ENCODE peak calls at places on chromosome 6, in eight cellular contexts. One of them, this sample, is unnamed.

GRCh38 chr6:124887872-124888580 is 74.2 kb upstream of the RNF217 start:
- DNase-seq in A549: no peak
- DNase-seq in ovary: no peak
- DNase-seq in SK-N-SH: no peak
- DNase-seq in stomach: no peak
- DNase-seq in transverse colon: no peak
- DNase-seq in tibial nerve: no peak
- DNase-seq in K562: no peak
- DNase-seq in this sample: no peak

GRCh38 chr6:144544266-144544830 is 259.2 kb downstream of the UTRN start:
- DNase-seq in A549: no peak
- DNase-seq in ovary: no peak
- DNase-seq in SK-N-SH: no peak
- DNase-seq in stomach: no peak
- DNase-seq in transverse colon: no peak
- DNase-seq in tibial nerve: no peak
- DNase-seq in K562: no peak
- DNase-seq in this sample: no peak

GRCh38 chr6:114087496-114087895 is 116.5 kb upstream of the HDAC2 start:
- DNase-seq in A549: no peak
- DNase-seq in ovary: no peak
- DNase-seq in SK-N-SH: no peak
- DNase-seq in stomach: no peak
- DNase-seq in transverse colon: no peak
- DNase-seq in tibial nerve: no peak
- DNase-seq in K562: no peak
- DNase-seq in this sample: no peak

GRCh38 chr6:80022803-80023202 is 18.4 kb downstream of the TTK start:
- DNase-seq in A549: no peak
- DNase-seq in ovary: no peak
- DNase-seq in SK-N-SH: no peak
- DNase-seq in stomach: no peak
- DNase-seq in transverse colon: no peak
- DNase-seq in tibial nerve: no peak
- DNase-seq in K562: no peak
- DNase-seq in this sample: no peak

GRCh38 chr6:151835396-151835795 is 27.9 kb downstream of the ESR1 start:
- DNase-seq in A549: no peak
- DNase-seq in ovary: no peak
- DNase-seq in SK-N-SH: no peak
- DNase-seq in stomach: no peak
- DNase-seq in transverse colon: no peak
- DNase-seq in tibial nerve: no peak
- DNase-seq in K562: no peak
- DNase-seq in this sample: no peak

GRCh38 chr6:19433101-19433500 is 404.1 kb upstream of the ID4 start:
- DNase-seq in A549: no peak
- DNase-seq in ovary: no peak
- DNase-seq in SK-N-SH: no peak
- DNase-seq in stomach: no peak
- DNase-seq in transverse colon: no peak
- DNase-seq in tibial nerve: no peak
- DNase-seq in K562: no peak
- DNase-seq in this sample: no peak

GRCh38 chr6:6730831-6731230 is 142.3 kb downstream of the LY86 start:
- DNase-seq in A549: no peak
- DNase-seq in ovary: no peak
- DNase-seq in SK-N-SH: no peak
- DNase-seq in stomach: no peak
- DNase-seq in transverse colon: no peak
- DNase-seq in tibial nerve: no peak
- DNase-seq in K562: no peak
- DNase-seq in this sample: no peak

GRCh38 chr6:41318648-41319565 is 16.5 kb upstream of the NCR2 start:
- DNase-seq in A549: peak
- DNase-seq in ovary: peak
- DNase-seq in SK-N-SH: peak
- DNase-seq in stomach: peak
- DNase-seq in transverse colon: peak
- DNase-seq in tibial nerve: peak
- DNase-seq in K562: peak
- DNase-seq in this sample: no peak

DNA sequence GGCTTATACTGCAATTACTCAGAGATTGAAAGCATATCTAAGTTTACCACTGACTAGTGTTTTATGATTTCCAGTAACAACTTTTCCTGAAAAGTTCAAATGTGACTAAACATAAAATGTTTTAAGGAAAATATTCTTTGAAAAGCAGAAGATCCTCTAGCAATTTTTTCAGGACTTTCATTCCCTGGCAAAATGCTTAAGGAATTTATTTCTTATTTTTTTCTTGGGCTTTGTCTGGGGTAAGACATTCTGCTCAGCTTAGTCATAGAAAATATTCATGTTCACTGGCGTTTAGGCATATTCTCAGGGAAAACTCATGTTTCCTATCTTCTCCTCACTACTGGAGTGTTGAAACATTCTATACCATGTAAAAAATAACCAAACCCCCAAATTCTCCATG is 235.3 kb upstream of the CEP162 start:
- DNase-seq in A549: no peak
- DNase-seq in ovary: no peak
- DNase-seq in SK-N-SH: no peak
- DNase-seq in stomach: no peak
- DNase-seq in transverse colon: no peak
- DNase-seq in tibial nerve: no peak
- DNase-seq in K562: no peak
- DNase-seq in this sample: no peak
- TF ChIP-seq EP300 in A549: no peak
- TF ChIP-seq EP300 in ovary: no peak
- TF ChIP-seq EP300 in SK-N-SH: peak
- TF ChIP-seq EP300 in stomach: no peak
- TF ChIP-seq EP300 in transverse colon: no peak
- TF ChIP-seq EP300 in tibial nerve: no peak
- TF ChIP-seq EP300 in K562: no peak
- TF ChIP-seq EP300 in this sample: no peak

GRCh38 chr6:93389192-93389591 is 30.2 kb downstream of the EPHA7 start:
- DNase-seq in A549: no peak
- DNase-seq in ovary: no peak
- DNase-seq in SK-N-SH: no peak
- DNase-seq in stomach: no peak
- DNase-seq in transverse colon: no peak
- DNase-seq in tibial nerve: no peak
- DNase-seq in K562: no peak
- DNase-seq in this sample: no peak
- TF ChIP-seq EP300 in A549: no peak
- TF ChIP-seq EP300 in ovary: no peak
- TF ChIP-seq EP300 in SK-N-SH: no peak
- TF ChIP-seq EP300 in stomach: no peak
- TF ChIP-seq EP300 in transverse colon: no peak
- TF ChIP-seq EP300 in tibial nerve: no peak
- TF ChIP-seq EP300 in K562: no peak
- TF ChIP-seq EP300 in this sample: no peak

DNA sequence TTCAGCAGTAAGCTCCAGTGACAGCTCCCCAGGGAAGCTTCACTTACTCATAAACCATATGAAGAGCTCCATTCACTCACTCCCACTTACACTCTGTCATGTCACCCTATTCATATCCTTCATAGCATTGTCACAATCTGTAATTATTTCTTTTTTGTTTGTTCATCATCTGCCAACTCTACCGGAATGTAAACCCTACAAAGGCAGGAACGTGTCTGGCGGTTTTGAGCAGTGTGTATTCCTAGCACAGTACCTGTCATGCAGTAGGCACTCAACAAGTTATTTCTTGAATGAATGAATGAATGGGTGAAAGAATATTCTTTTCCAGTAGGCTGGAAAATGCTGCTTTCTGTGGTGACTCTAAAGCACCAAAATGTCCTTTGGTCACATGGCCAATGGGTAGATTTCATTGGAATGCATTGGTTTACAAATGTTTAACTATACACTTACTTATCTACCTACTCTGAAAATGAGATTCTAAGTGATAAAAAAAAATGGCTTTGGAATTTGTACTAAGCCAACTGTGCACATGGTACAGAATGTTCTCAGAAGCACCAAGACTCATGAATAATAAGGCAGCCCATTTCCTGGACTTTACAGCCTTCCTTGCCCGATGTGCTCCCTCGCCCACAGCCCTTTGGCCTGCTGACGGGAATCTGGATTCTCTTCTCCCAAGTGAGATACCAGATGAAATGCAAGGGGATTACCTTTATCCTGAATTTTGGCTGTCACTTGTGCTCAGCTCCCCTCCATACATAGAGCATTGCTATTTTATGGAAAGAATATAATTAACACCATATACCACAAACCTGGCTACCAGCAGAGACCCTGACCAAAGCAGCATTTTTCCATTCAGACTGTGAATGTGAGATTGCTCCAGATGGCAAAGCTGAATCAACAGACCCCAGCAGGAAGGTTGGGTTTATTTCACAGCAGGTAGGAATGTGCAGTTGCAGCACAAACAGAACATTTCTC is 273.3 kb downstream of the ALDH8A1 start:
- DNase-seq in A549: no peak
- DNase-seq in ovary: no peak
- DNase-seq in SK-N-SH: no peak
- DNase-seq in stomach: peak
- DNase-seq in transverse colon: peak
- DNase-seq in tibial nerve: no peak
- DNase-seq in K562: no peak
- DNase-seq in this sample: no peak
- TF ChIP-seq EP300 in A549: no peak
- TF ChIP-seq EP300 in ovary: no peak
- TF ChIP-seq EP300 in SK-N-SH: no peak
- TF ChIP-seq EP300 in stomach: no peak
- TF ChIP-seq EP300 in transverse colon: peak
- TF ChIP-seq EP300 in tibial nerve: no peak
- TF ChIP-seq EP300 in K562: no peak
- TF ChIP-seq EP300 in this sample: no peak

GRCh38 chr6:24994812-24995211 is 59.1 kb upstream of the RIPOR2 start:
- DNase-seq in A549: no peak
- DNase-seq in ovary: no peak
- DNase-seq in SK-N-SH: no peak
- DNase-seq in stomach: no peak
- DNase-seq in transverse colon: no peak
- DNase-seq in tibial nerve: no peak
- DNase-seq in K562: no peak
- DNase-seq in this sample: no peak
- TF ChIP-seq EP300 in A549: no peak
- TF ChIP-seq EP300 in ovary: no peak
- TF ChIP-seq EP300 in SK-N-SH: no peak
- TF ChIP-seq EP300 in stomach: no peak
- TF ChIP-seq EP300 in transverse colon: no peak
- TF ChIP-seq EP300 in tibial nerve: no peak
- TF ChIP-seq EP300 in K562: no peak
- TF ChIP-seq EP300 in this sample: no peak

GRCh38 chr6:138054982-138055381 is 52.2 kb downstream of the PERP start:
- DNase-seq in A549: no peak
- DNase-seq in ovary: no peak
- DNase-seq in SK-N-SH: no peak
- DNase-seq in stomach: no peak
- DNase-seq in transverse colon: no peak
- DNase-seq in tibial nerve: no peak
- DNase-seq in K562: no peak
- DNase-seq in this sample: no peak
- TF ChIP-seq EP300 in A549: no peak
- TF ChIP-seq EP300 in ovary: no peak
- TF ChIP-seq EP300 in SK-N-SH: no peak
- TF ChIP-seq EP300 in stomach: no peak
- TF ChIP-seq EP300 in transverse colon: no peak
- TF ChIP-seq EP300 in tibial nerve: no peak
- TF ChIP-seq EP300 in K562: no peak
- TF ChIP-seq EP300 in this sample: no peak

GRCh38 chr6:53410508-53411258 is 61.9 kb upstream of the ELOVL5 start:
- DNase-seq in A549: peak
- DNase-seq in ovary: no peak
- DNase-seq in SK-N-SH: peak
- DNase-seq in stomach: peak
- DNase-seq in transverse colon: peak
- DNase-seq in tibial nerve: no peak
- DNase-seq in K562: peak
- DNase-seq in this sample: no peak
- TF ChIP-seq EP300 in A549: no peak
- TF ChIP-seq EP300 in ovary: no peak
- TF ChIP-seq EP300 in SK-N-SH: no peak
- TF ChIP-seq EP300 in stomach: no peak
- TF ChIP-seq EP300 in transverse colon: no peak
- TF ChIP-seq EP300 in tibial nerve: no peak
- TF ChIP-seq EP300 in K562: peak
- TF ChIP-seq EP300 in this sample: no peak